ENCODE peak calls at places on chromosome 3, in nine cellular contexts. R is putamen, Y is left lung, S is osteoblast, I is T-helper 9 cell, F is fibroblast of pulmonary artery, E is dermis microvascular lymphatic vessel endothelial cell, D is Panc1, C is esophagus muscularis mucosa. W is an unnamed sample.

GRCh38 chr3:107894998-107895397 is 195.8 kb downstream of the CD47 start:
- DNase-seq in R (no peak), Y (no peak), S (no peak), I (no peak), F (no peak), E (no peak), D (no peak), C (no peak), W (peak)

GRCh38 chr3:106518516-106518915 is 649.7 kb upstream of the CBLB start:
- DNase-seq in R (no peak), Y (no peak), S (no peak), I (no peak), F (peak), E (no peak), D (no peak), C (no peak), W (peak)

GRCh38 chr3:98731720-98732238 is 31.4 kb upstream of the ST3GAL6 start:
- DNase-seq in R (peak), Y (no peak), S (no peak), I (no peak), F (no peak), E (peak), D (no peak), C (no peak), W (peak)

GRCh38 chr3:45153658-45154437 is 7.7 kb upstream of the CDCP1 start:
- DNase-seq in R (no peak), Y (no peak), S (peak), I (no peak), F (peak), E (no peak), D (no peak), C (no peak), W (peak)

GRCh38 chr3:26622634-26623408 is at the start of gene LRRC3B:
- DNase-seq in R (peak), Y (peak), S (peak), I (no peak), F (no peak), E (no peak), D (no peak), C (no peak), W (no peak)

GRCh38 chr3:38907426-38907825 is 91.4 kb upstream of the SCN10A start:
- DNase-seq in R (peak), Y (no peak), S (peak), I (no peak), F (no peak), E (no peak), D (no peak), C (no peak), W (peak)

GRCh38 chr3:98577178-98577895 is 16.1 kb downstream of the CPOX start:
- DNase-seq in R (no peak), Y (no peak), S (no peak), I (no peak), F (peak), E (no peak), D (no peak), C (no peak), W (peak)

GRCh38 chr3:11195201-11195600 is 40.9 kb downstream of the HRH1 start:
- DNase-seq in R (no peak), Y (no peak), S (no peak), I (no peak), F (no peak), E (no peak), D (no peak), C (no peak), W (no peak)

GRCh38 chr3:79906106-79906505 is 138.3 kb upstream of the ROBO1 start:
- DNase-seq in R (no peak), Y (no peak), S (no peak), I (no peak), F (peak), E (no peak), D (no peak), C (no peak), W (no peak)